ENCODE peak calls at places on chromosomes 6 and 20, in seven cellular contexts. U is NCI-H2081; E is CD4-positive, alpha-beta T cell; I is progenitor cell of endocrine pancreas; R is endodermal cell; Z is effector memory CD4-positive, alpha-beta T cell; Q is RKO. O is an unnamed sample.

GRCh38 chr20:41734506-41734945 is 116.3 kb upstream of the CHD6 start:
- DNase-seq in R (peak), Q (peak), I (peak), U (peak), E (no peak), Z (no peak), O (peak)

GRCh38 chr20:23078351-23078993 is 7.7 kb downstream of the CD93 start:
- DNase-seq in R (no peak), U (no peak), Z (no peak), E (no peak), I (no peak), Q (no peak), O (no peak)

GRCh38 chr6:158322724-158323560 is 10.7 kb downstream of the TULP4 start:
- DNase-seq in R (no peak), U (no peak), E (no peak), I (no peak), Q (peak), Z (no peak), O (peak)

GRCh38 chr6:73455865-73456629 is 4.0 kb upstream of the CGAS start:
- DNase-seq in Q (no peak), E (no peak), Z (no peak), R (no peak), I (no peak), U (no peak), O (no peak)

GRCh38 chr20:31551581-31552081 is 37.4 kb downstream of the HM13 start:
- DNase-seq in I (no peak), Q (no peak), E (no peak), Z (no peak), U (no peak), R (no peak), O (no peak)

GRCh38 chr6:137240168-137240567 is 21.0 kb upstream of the IFNGR1 start:
- DNase-seq in Z (no peak), U (no peak), I (no peak), R (no peak), E (no peak), Q (no peak), O (peak)

GRCh38 chr6:815348-815738 is 122.4 kb upstream of the EXOC2 start:
- DNase-seq in Q (peak), I (no peak), E (no peak), R (peak), U (no peak), Z (no peak), O (peak)

GRCh38 chr6:158008894-158009891 is 27.5 kb downstream of the SYNJ2 start:
- DNase-seq in R (no peak), E (no peak), U (peak), Q (no peak), Z (peak), I (no peak), O (peak)

GRCh38 chr20:38350879-38351775 is 4.8 kb downstream of the LBP start:
- DNase-seq in E (no peak), R (no peak), Q (no peak), I (no peak), U (no peak), Z (no peak), O (no peak)

GRCh38 chr6:85449388-85449817 is 480 bp upstream of the NT5E start:
- DNase-seq in E (no peak), Z (no peak), Q (peak), I (no peak), R (no peak), U (no peak), O (peak)

GRCh38 chr6:146028250-146028789 is 542 bp upstream of the GRM1 start:
- DNase-seq in U (no peak), I (peak), Q (peak), E (no peak), Z (no peak), R (peak), O (peak)

GRCh38 chr6:32954983-32955802 is 2.3 kb upstream of the HLA-DMA start:
- DNase-seq in I (no peak), R (peak), Q (no peak), E (no peak), U (peak), Z (no peak), O (no peak)

GRCh38 chr6:134826889-134827737 is 122.8 kb downstream of the ALDH8A1 start:
- DNase-seq in Q (no peak), U (no peak), I (no peak), Z (no peak), E (no peak), R (no peak), O (peak)

GRCh38 chr6:24228681-24229255 is 102.8 kb downstream of the NRSN1 start:
- DNase-seq in Q (peak), I (no peak), E (no peak), R (no peak), U (no peak), Z (no peak), O (no peak)

GRCh38 chr6:15444081-15444731 is 198.3 kb downstream of the JARID2 start:
- DNase-seq in U (no peak), Q (no peak), R (no peak), Z (no peak), E (no peak), I (no peak), O (no peak)

GRCh38 chr6:88823998-88824397 is 139.4 kb downstream of the RNGTT start:
- DNase-seq in Z (no peak), R (no peak), E (no peak), Q (peak), U (no peak), I (no peak), O (peak)

GRCh38 chr6:30814137-30815084 is 69.9 kb upstream of the DDR1 start:
- DNase-seq in I (no peak), Q (peak), Z (peak), U (no peak), E (peak), R (peak), O (peak)

GRCh38 chr20:53406580-53406979 is 187.1 kb downstream of the ZNF217 start:
- DNase-seq in E (no peak), Q (no peak), U (no peak), I (no peak), Z (no peak), R (no peak), O (no peak)

GRCh38 chr20:37352611-37352980 is 6.7 kb downstream of the SRC start:
- DNase-seq in Z (no peak), I (no peak), E (no peak), Q (no peak), R (peak), U (no peak), O (no peak)

GRCh38 chr6:150336299-150336698 is 32.5 kb upstream of the IYD start:
- DNase-seq in U (no peak), I (no peak), Q (peak), E (no peak), Z (no peak), R (no peak), O (peak)

GRCh38 chr20:49446808-49447207 is 35.7 kb downstream of the KCNB1 start:
- DNase-seq in E (no peak), Q (no peak), Z (no peak), R (peak), I (no peak), U (no peak), O (peak)

GRCh38 chr20:44810391-44811149 is at the start of gene RIMS4:
- DNase-seq in Q (no peak), R (peak), E (no peak), Z (no peak), U (peak), I (peak), O (no peak)

GRCh38 chr20:34524426-34524825 is 8.2 kb downstream of the DYNLRB1 start:
- DNase-seq in E (no peak), Q (no peak), R (no peak), I (no peak), Z (no peak), U (no peak), O (no peak)

GRCh38 chr20:25061821-25062530 is 4.0 kb upstream of the ACSS1 start:
- DNase-seq in Z (no peak), R (no peak), U (no peak), E (no peak), Q (no peak), I (no peak), O (no peak)

GRCh38 chr20:25553819-25554296 is 31.5 kb downstream of the NINL start:
- DNase-seq in Q (no peak), Z (no peak), E (no peak), I (no peak), U (no peak), R (no peak), O (peak)

GRCh38 chr6:54980511-54981275 is 134.1 kb downstream of the FAM83B start:
- DNase-seq in U (no peak), E (no peak), I (no peak), Z (no peak), Q (peak), R (no peak), O (peak)

GRCh38 chr6:90214966-90215365 is 81.7 kb downstream of the BACH2 start:
- DNase-seq in U (no peak), I (no peak), R (no peak), E (no peak), Q (no peak), Z (no peak), O (no peak)

GRCh38 chr6:99446076-99446475 is 21.0 kb upstream of the PNISR start:
- DNase-seq in Z (no peak), E (no peak), R (no peak), Q (no peak), U (no peak), I (no peak), O (no peak)

GRCh38 chr6:106870824-106871300 is 103.7 kb downstream of the CD24 start:
- DNase-seq in R (no peak), E (no peak), I (no peak), U (no peak), Q (no peak), Z (no peak), O (no peak)

GRCh38 chr20:46400253-46400652 is 6.2 kb downstream of the ELMO2 start:
- DNase-seq in U (no peak), I (no peak), E (no peak), Q (no peak), Z (no peak), R (peak), O (peak)

GRCh38 chr20:50724851-50725721 is 6.3 kb upstream of the PARD6B start:
- DNase-seq in U (no peak), Z (no peak), R (peak), I (no peak), E (no peak), Q (peak), O (peak)

GRCh38 chr6:151722342-151722741 is 85.1 kb upstream of the ESR1 start:
- DNase-seq in Q (no peak), U (no peak), Z (no peak), I (no peak), E (no peak), R (no peak), O (no peak)

O was measured in HFFc6.